ENCODE peak calls at places on chromosomes 5 and 9, in ten cellular contexts. R, D, Y, J, N, Q, F, W, C and B are unnamed samples.

GRCh38 chr9:12702160-12702758 is 9.1 kb downstream of the TYRP1 start:
- DNase-seq in W (peak; percentile 55), D (no peak), J (no peak), F (no peak), N (no peak), R (no peak), Y (peak; percentile 16), Q (no peak), C (peak; percentile 41), B (peak; percentile 34)

GRCh38 chr5:93126634-93127033 is 454.4 kb downstream of the NR2F1-AS1 start:
- DNase-seq in C (no peak), Q (no peak), F (no peak), D (no peak), R (no peak), J (no peak), W (no peak), Y (no peak), N (no peak), B (no peak)

GRCh38 chr5:119583684-119584083 is 45.7 kb upstream of the FAM170A start:
- DNase-seq in Q (no peak), N (no peak), R (peak; percentile 10), C (no peak), D (no peak), F (no peak), W (no peak), Y (no peak), J (no peak), B (no peak)

GRCh38 chr5:132622608-132623007 is 35.4 kb upstream of the IL13 start:
- DNase-seq in J (no peak), N (no peak), R (no peak), Q (no peak), W (no peak), F (no peak), Y (no peak), C (no peak), D (no peak), B (no peak)

GRCh38 chr5:133487093-133487492 is 125.2 kb downstream of the FSTL4 start:
- DNase-seq in Q (no peak), J (no peak), Y (no peak), D (no peak), F (no peak), C (no peak), N (no peak), R (no peak), W (no peak), B (no peak)

GRCh38 chr9:111237447-111237846 is 92.6 kb downstream of the OR2K2 start:
- DNase-seq in W (no peak), D (no peak), Q (no peak), R (no peak), N (no peak), Y (no peak), J (no peak), C (no peak), F (no peak), B (no peak)

GRCh38 chr5:74516217-74516636 is 124.3 kb downstream of the ENC1 start:
- DNase-seq in W (no peak), N (no peak), J (no peak), R (no peak), Y (no peak), F (no peak), D (no peak), C (no peak), Q (no peak), B (no peak)

GRCh38 chr5:151222769-151223446 is 984 bp downstream of the CCDC69 start:
- DNase-seq in W (no peak), N (no peak), Y (peak; percentile 69), J (peak; percentile 48), Q (no peak), D (no peak), R (peak; percentile 34), F (no peak), C (peak; percentile 30), B (no peak)

GRCh38 chr9:130936285-130937117 is 2.5 kb downstream of the FIBCD1 start:
- DNase-seq in R (no peak), W (peak; percentile 81), D (no peak), F (no peak), N (no peak), J (no peak), C (peak; percentile 56), Q (no peak), Y (peak; percentile 18), B (peak; percentile 26)

GRCh38 chr5:181243020-181243520 is 636 bp downstream of the RACK1 start:
- DNase-seq in Q (no peak), J (no peak), D (no peak), C (no peak), N (no peak), R (no peak), F (no peak), W (no peak), Y (no peak), B (no peak)

GRCh38 chr9:112558476-112558875 is 71.8 kb downstream of the KIAA1958 start:
- DNase-seq in D (no peak), C (no peak), N (no peak), W (no peak), J (no peak), Y (no peak), R (no peak), F (no peak), Q (no peak), B (no peak)